ENCODE peak calls at places on chromosomes 4 and X, in seven cellular contexts. F, Y, L, A, D, I and J are unnamed samples.

GRCh38 chr4:71187399-71188196 is 151.2 kb upstream of the SLC4A4 start:
- DNase-seq in F (no peak), Y (no peak), L (peak), A (peak), D (peak), I (peak), J (peak)

GRCh38 chrX:3609800-3610199 is 103.6 kb downstream of the PRKX start:
- DNase-seq in F (no peak), Y (no peak), L (no peak), A (no peak), D (no peak), I (peak), J (no peak)

GRCh38 chr4:146959692-146960091 is 14.0 kb upstream of the TTC29 start:
- DNase-seq in F (no peak), Y (no peak), L (no peak), A (no peak), D (no peak), I (peak), J (no peak)

GRCh38 chrX:111098874-111099273 is 2.9 kb downstream of the PAK3 start:
- DNase-seq in F (no peak), Y (peak), L (peak), A (peak), D (peak), I (peak), J (peak)

GRCh38 chr4:1171306-1172227 is 816 bp downstream of the SPON2 start:
- DNase-seq in F (no peak), Y (no peak), L (no peak), A (no peak), D (peak), I (no peak), J (peak)

GRCh38 chrX:45849261-45849660 is 648.6 kb upstream of the DIPK2B start:
- DNase-seq in F (no peak), Y (no peak), L (no peak), A (peak), D (no peak), I (peak), J (peak)

GRCh38 chrX:143240658-143241057 is 214.9 kb downstream of the SPANXN4 start:
- DNase-seq in F (no peak), Y (no peak), L (no peak), A (no peak), D (no peak), I (no peak), J (no peak)

GRCh38 chrX:7372843-7373525 is 225.0 kb upstream of the PUDP start:
- DNase-seq in F (no peak), Y (no peak), L (no peak), A (no peak), D (no peak), I (peak), J (no peak)

GRCh38 chr4:113645771-113646455 is 115.6 kb downstream of the CAMK2D start:
- DNase-seq in F (no peak), Y (no peak), L (no peak), A (no peak), D (peak), I (peak), J (no peak)

GRCh38 chrX:142977128-142977914 is 48.4 kb upstream of the SPANXN4 start:
- DNase-seq in F (no peak), Y (no peak), L (no peak), A (no peak), D (no peak), I (no peak), J (no peak)

GRCh38 chr4:80237992-80238391 is 28.5 kb upstream of the FGF5 start:
- DNase-seq in F (no peak), Y (no peak), L (no peak), A (no peak), D (no peak), I (peak), J (no peak)

GRCh38 chrX:53681661-53682060 is 4.9 kb downstream of the HUWE1 start:
- DNase-seq in F (no peak), Y (no peak), L (no peak), A (no peak), D (no peak), I (peak), J (peak)

GRCh38 chrX:111445485-111445884 is 33.5 kb upstream of the DCX start:
- DNase-seq in F (no peak), Y (no peak), L (no peak), A (no peak), D (no peak), I (peak), J (no peak)

GRCh38 chr4:17066972-17067371 is 168.5 kb upstream of the LDB2 start:
- DNase-seq in F (no peak), Y (peak), L (no peak), A (no peak), D (no peak), I (peak), J (no peak)

GRCh38 chrX:57678686-57679428 is 1.2 kb downstream of the NLRP2B start:
- DNase-seq in F (no peak), Y (no peak), L (no peak), A (no peak), D (no peak), I (no peak), J (no peak)

GRCh38 chr4:176939445-176939844 is 146.7 kb upstream of the VEGFC start:
- DNase-seq in F (no peak), Y (no peak), L (no peak), A (no peak), D (no peak), I (peak), J (no peak)

GRCh38 chrX:10450229-10450958 is 170.0 kb downstream of the MID1 start:
- DNase-seq in F (no peak), Y (no peak), L (no peak), A (no peak), D (no peak), I (peak), J (no peak)

GRCh38 chr4:3288571-3289094 is 4.2 kb upstream of the RGS12 start:
- DNase-seq in F (peak), Y (peak), L (no peak), A (no peak), D (no peak), I (no peak), J (no peak)

GRCh38 chrX:65644621-65645287 is 22.7 kb upstream of the MSN start:
- DNase-seq in F (peak), Y (peak), L (peak), A (no peak), D (peak), I (peak), J (peak)

GRCh38 chrX:104282326-104282725 is 27.6 kb upstream of the ESX1 start:
- DNase-seq in F (no peak), Y (no peak), L (no peak), A (no peak), D (no peak), I (no peak), J (no peak)

GRCh38 chr4:86653237-86653865 is 59.2 kb downstream of the PTPN13 start:
- DNase-seq in F (no peak), Y (no peak), L (no peak), A (peak), D (no peak), I (no peak), J (peak)

GRCh38 chrX:153625271-153626024 is 21.6 kb upstream of the DUSP9 start:
- DNase-seq in F (no peak), Y (no peak), L (peak), A (no peak), D (no peak), I (no peak), J (no peak)

GRCh38 chrX:1589356-1590130 is 1.9 kb upstream of the AKAP17A start:
- DNase-seq in F (no peak), Y (no peak), L (no peak), A (no peak), D (no peak), I (no peak), J (no peak)

GRCh38 chrX:46152756-46153155 is 392.5 kb downstream of the ZNF674 start:
- DNase-seq in F (no peak), Y (no peak), L (no peak), A (no peak), D (no peak), I (no peak), J (no peak)

GRCh38 chrX:44903107-44903506 is 30.1 kb downstream of the KDM6A start:
- DNase-seq in F (no peak), Y (no peak), L (no peak), A (no peak), D (no peak), I (peak), J (peak)

GRCh38 chr4:82124365-82124764 is 249.4 kb downstream of the HNRNPD start:
- DNase-seq in F (no peak), Y (no peak), L (no peak), A (no peak), D (no peak), I (no peak), J (no peak)

GRCh38 chrX:57156397-57157049 is 19.3 kb upstream of the SPIN2A start:
- DNase-seq in F (no peak), Y (no peak), L (no peak), A (peak), D (peak), I (peak), J (no peak)

GRCh38 chr4:158025131-158025530 is 147.7 kb downstream of the GASK1B start:
- DNase-seq in F (no peak), Y (no peak), L (no peak), A (no peak), D (no peak), I (no peak), J (no peak)

GRCh38 chr4:129240816-129241215 is 144.9 kb downstream of the C4orf33 start:
- DNase-seq in F (no peak), Y (no peak), L (no peak), A (no peak), D (no peak), I (peak), J (no peak)

GRCh38 chr4:185244763-185245162 is 35.4 kb downstream of the SNX25 start:
- DNase-seq in F (no peak), Y (no peak), L (no peak), A (no peak), D (no peak), I (no peak), J (no peak)

GRCh38 chrX:132837126-132837525 is 121.3 kb downstream of the HS6ST2 start:
- DNase-seq in F (no peak), Y (no peak), L (no peak), A (no peak), D (no peak), I (peak), J (no peak)

GRCh38 chrX:150503898-150504219 is 64.6 kb upstream of the MTM1 start:
- DNase-seq in F (no peak), Y (no peak), L (peak), A (no peak), D (no peak), I (no peak), J (no peak)
- TF ChIP-seq CTCF in F (no peak), Y (no peak), L (no peak), A (no peak), D (no peak), I (no peak), J (no peak)

DNA sequence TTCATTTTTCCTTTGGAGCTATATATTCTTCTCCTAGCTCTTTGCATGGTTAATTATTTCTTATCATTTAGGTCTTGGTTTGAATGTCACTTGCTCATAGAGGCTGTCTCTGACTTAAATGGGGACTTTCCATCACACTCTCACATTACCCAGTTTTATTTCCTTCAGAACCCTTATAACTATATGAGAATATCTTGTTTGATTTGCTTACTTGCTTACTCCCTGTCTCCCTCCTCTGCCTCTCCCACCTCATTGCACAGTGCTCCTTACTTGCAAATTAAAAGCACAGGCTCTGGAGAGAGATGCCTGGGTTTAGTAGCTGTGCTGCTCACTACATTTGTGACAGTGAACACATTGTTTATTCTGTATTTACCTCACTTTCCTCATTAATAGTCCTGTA is 174.6 kb downstream of the SOWAHB start:
- DNase-seq in F (no peak), Y (no peak), L (no peak), A (no peak), D (no peak), I (peak), J (no peak)
- TF ChIP-seq CTCF in F (no peak), Y (no peak), L (no peak), A (no peak), D (no peak), I (peak), J (no peak)

GRCh38 chrX:134761788-134762187 is 103.5 kb upstream of the PLAC1 start:
- DNase-seq in F (no peak), Y (no peak), L (no peak), A (peak), D (no peak), I (no peak), J (peak)
- TF ChIP-seq CTCF in F (no peak), Y (no peak), L (peak), A (peak), D (peak), I (peak), J (peak)

GRCh38 chr4:150390531-150390910 is 191.4 kb upstream of the MAB21L2 start:
- DNase-seq in F (no peak), Y (no peak), L (no peak), A (no peak), D (no peak), I (no peak), J (no peak)
- TF ChIP-seq CTCF in F (no peak), Y (no peak), L (no peak), A (no peak), D (no peak), I (no peak), J (no peak)